ENCODE peak calls at places on chromosomes 13 and 19, in five cellular contexts. Q is IMR-90, C is lung, Z is GM23338, E is A549. V is an unnamed sample. For H3K4me1, the result is how much of the 10 kb centered on the place peaks cover.

GRCh38 chr19:44851427-44851826 is 5.3 kb downstream of the NECTIN2 start:
- DNase-seq in Q (no peak), C (no peak), Z (no peak), E (no peak), V (no peak)

GRCh38 chr19:39539165-39539518 is 819 bp downstream of the EID2 start:
- DNase-seq in Q (peak), C (no peak), Z (peak), E (no peak), V (no peak)

GRCh38 chr13:26967119-26968038 is 204.2 kb downstream of the USP12 start:
- DNase-seq in Q (no peak), C (no peak), Z (no peak), E (no peak), V (peak)

GRCh38 chr19:46413262-46414031 is at the start of gene CCDC8:
- DNase-seq in Q (peak), C (peak), Z (peak), E (no peak), V (peak)

GRCh38 chr13:77696006-77696862 is 1.3 kb upstream of the SLAIN1 start:
- DNase-seq in Q (no peak), C (no peak), Z (peak), E (no peak), V (no peak)

GRCh38 chr13:44317752-44318550 is 55.7 kb upstream of the SERP2 start:
- DNase-seq in Q (peak), C (no peak), Z (no peak), E (no peak), V (no peak)

GRCh38 chr19:8526345-8527062 is 12.5 kb upstream of the ZNF414 start:
- DNase-seq in Q (peak), C (peak), Z (peak), E (peak), V (peak)

GRCh38 chr19:18450934-18451836 is 13.3 kb upstream of the ISYNA1 start:
- DNase-seq in Q (peak), C (peak), Z (peak), E (peak), V (peak)

GRCh38 chr13:35732565-35732964 is 256.1 kb upstream of the MAB21L1 start:
- DNase-seq in Q (no peak), C (no peak), Z (no peak), E (no peak), V (no peak)

GRCh38 chr13:80486407-80486806 is 145.5 kb upstream of the SPRY2 start:
- DNase-seq in Q (no peak), C (no peak), Z (no peak), E (no peak), V (no peak)

GRCh38 chr19:44447864-44448674 is at the start of gene ZNF229:
- DNase-seq in Q (peak), C (peak), Z (peak), E (peak), V (peak)

GRCh38 chr13:97629601-97630272 is 195.8 kb downstream of the RAP2A start:
- DNase-seq in Q (no peak), C (peak), Z (no peak), E (no peak), V (no peak)

GRCh38 chr19:4571305-4571917 is 11.9 kb upstream of the SEMA6B start:
- DNase-seq in Q (no peak), C (no peak), Z (no peak), E (no peak), V (no peak)

GRCh38 chr19:3136684-3137055 is 837 bp downstream of the GNA15 start:
- DNase-seq in Q (no peak), C (no peak), Z (no peak), E (no peak), V (no peak)

GRCh38 chr19:3135961-3136683 is at the start of gene GNA15:
- DNase-seq in Q (no peak), C (peak), Z (no peak), E (no peak), V (no peak)

GRCh38 chr19:3140667-3141038 is 4.8 kb downstream of the GNA15 start:
- DNase-seq in Q (no peak), C (no peak), Z (no peak), E (no peak), V (no peak)

GRCh38 chr19:3137139-3137538 is 1.3 kb downstream of the GNA15 start:
- DNase-seq in Q (no peak), C (no peak), Z (no peak), E (no peak), V (no peak)

GRCh38 chr19:3138268-3138667 is 2.4 kb downstream of the GNA15 start:
- DNase-seq in Q (no peak), C (no peak), Z (no peak), E (no peak), V (no peak)
- H3K4me3 ChIP-seq in Q (no peak), C (no peak), Z (no peak), E (no peak), V (no peak)

GRCh38 chr19:49407079-49407478 is 16.2 kb downstream of the PTH2 start:
- DNase-seq in Q (no peak), C (no peak), Z (no peak), E (no peak), V (no peak)
- H3K4me1 ChIP-seq in Q (under half), C (under half), Z (under half), E (under half), V (under half)

GRCh38 chr19:47699360-47699917 is 13.8 kb upstream of the EHD2 start:
- DNase-seq in Q (peak), C (no peak), Z (peak), E (peak), V (no peak)

GRCh38 chr19:47696635-47697034 is 16.6 kb upstream of the EHD2 start:
- DNase-seq in Q (no peak), C (no peak), Z (no peak), E (no peak), V (no peak)

GRCh38 chr19:47698631-47699359 is 14.4 kb upstream of the EHD2 start:
- DNase-seq in Q (no peak), C (no peak), Z (no peak), E (no peak), V (no peak)

GRCh38 chr19:47695533-47696262 is 17.5 kb upstream of the EHD2 start:
- DNase-seq in Q (no peak), C (no peak), Z (no peak), E (no peak), V (no peak)

DNA sequence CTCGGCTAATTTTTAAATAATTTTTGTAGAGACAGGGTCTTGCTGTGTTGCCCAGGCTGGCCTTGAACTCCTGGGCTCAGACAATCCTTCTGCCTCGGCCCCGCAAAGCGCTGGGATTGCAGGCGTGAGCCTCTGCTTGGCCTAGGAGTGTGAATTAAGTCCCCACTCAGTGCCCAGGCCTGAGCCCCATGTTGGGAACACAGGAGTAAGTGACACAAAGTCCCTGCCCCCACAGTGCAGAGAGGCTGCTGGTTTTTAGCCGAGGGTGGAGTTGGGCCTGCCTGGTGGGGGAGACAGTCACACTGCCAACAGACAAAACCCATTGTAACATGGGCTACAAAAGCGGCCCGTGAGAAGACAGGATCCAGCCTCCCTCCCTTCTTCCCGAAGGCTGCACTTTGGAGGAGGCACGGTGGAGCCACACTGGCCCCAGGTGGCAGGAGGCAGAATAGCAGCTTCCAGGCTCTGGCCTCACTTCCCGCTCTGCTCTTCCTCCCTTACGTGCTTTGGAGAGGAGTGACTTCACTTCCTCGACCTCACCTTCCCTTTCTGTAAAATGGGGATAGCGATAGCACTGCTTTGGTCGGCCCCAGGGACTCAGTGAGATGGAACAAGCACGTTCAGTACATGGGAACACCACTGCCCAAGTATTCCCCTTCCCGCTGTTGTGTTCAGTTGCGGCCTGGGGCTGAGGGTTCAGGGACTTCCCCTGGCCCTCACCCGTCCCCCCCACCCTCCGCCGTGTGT is 15.2 kb upstream of the EHD2 start:
- DNase-seq in Q (peak), C (peak), Z (peak), E (peak), V (peak)
- TF ChIP-seq CTCF in Q (peak), C (peak), Z (peak), E (peak), V (peak)

DNA sequence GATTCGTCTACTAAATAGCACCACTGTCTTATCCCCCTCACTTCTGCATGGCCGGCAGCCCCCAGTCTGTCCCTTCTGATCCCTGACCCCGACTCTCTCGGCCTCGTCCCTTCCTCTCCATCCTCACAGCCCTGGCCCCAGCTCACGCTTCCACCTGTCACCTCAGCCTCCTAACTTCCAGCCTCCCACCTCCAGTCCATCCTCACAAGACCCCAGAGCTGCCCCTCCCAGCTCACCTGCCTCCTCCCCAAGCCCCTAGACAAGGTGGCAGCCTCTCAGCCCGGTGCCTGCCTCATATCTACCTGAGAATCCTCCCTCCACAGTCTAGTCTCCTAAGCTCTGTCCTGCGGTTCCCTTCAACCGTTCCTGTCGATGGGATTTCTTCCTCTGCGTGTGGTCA is 10.0 kb downstream of the KCNC3 start:
- DNase-seq in Q (no peak), C (no peak), Z (no peak), E (no peak), V (no peak)
- H3K4me3 ChIP-seq in Q (no peak), C (no peak), Z (no peak), E (no peak), V (no peak)

GRCh38 chr19:5693195-5694166 is 3.4 kb downstream of the RPL36 start:
- DNase-seq in Q (no peak), C (no peak), Z (no peak), E (no peak), V (no peak)

GRCh38 chr19:5696196-5697021 is 6.3 kb downstream of the RPL36 start:
- DNase-seq in Q (no peak), C (no peak), Z (peak), E (no peak), V (no peak)

GRCh38 chr19:5695649-5696195 is 5.6 kb downstream of the RPL36 start:
- DNase-seq in Q (no peak), C (no peak), Z (peak), E (no peak), V (no peak)

GRCh38 chr19:5694167-5694951 is 4.3 kb downstream of the RPL36 start:
- DNase-seq in Q (no peak), C (no peak), Z (no peak), E (no peak), V (no peak)

DNA sequence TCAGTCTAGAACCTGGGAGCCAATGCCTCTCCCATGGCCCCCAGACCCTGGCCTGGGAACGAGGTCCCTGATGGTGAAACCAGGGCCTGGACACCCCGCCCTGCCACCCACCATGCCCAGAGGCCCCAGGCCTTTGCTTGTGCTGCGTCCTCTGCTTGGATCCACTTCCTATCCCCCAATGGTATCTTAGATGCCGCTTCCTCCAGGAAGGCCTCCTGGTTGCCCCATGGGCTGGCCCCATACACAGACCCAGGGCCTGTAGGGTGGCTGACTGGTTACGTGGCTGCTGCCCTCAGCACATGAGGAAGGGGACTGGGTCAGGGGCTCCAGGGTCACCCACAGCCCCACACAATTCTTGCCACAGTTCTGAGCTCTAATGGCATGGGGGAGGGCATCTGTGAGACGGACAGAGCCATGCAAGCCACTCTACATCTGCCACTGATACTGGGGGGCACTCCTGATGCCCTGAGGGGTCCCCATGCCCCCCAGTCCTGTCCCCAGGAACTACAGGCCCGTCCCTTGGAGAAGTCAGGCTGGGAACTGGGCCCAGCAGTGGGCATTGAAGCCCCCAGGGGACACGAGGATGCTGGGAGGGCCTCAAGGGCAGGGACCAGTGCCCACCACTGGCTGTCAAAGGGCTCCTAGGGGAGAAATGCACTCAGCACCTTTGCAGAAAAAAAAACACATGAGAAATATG is 5.0 kb downstream of the RPL36 start:
- DNase-seq in Q (no peak), C (no peak), Z (peak), E (no peak), V (no peak)
- H3K4me1 ChIP-seq in Q (under half), C (under half), Z (under half), E (under half), V (under half)

GRCh38 chr19:1211494-1212234 is 6.1 kb downstream of the STK11 start:
- DNase-seq in Q (no peak), C (no peak), Z (peak), E (peak), V (no peak)

GRCh38 chr19:1213391-1214286 is 8.1 kb downstream of the STK11 start:
- DNase-seq in Q (peak), C (peak), Z (no peak), E (no peak), V (peak)

GRCh38 chr19:1216756-1217155 is 11.2 kb downstream of the STK11 start:
- DNase-seq in Q (no peak), C (no peak), Z (no peak), E (no peak), V (no peak)

GRCh38 chr19:1214862-1215731 is 9.5 kb downstream of the STK11 start:
- DNase-seq in Q (no peak), C (no peak), Z (no peak), E (no peak), V (no peak)

GRCh38 chr19:1214299-1214861 is 8.8 kb downstream of the STK11 start:
- DNase-seq in Q (no peak), C (no peak), Z (no peak), E (no peak), V (no peak)
- TF ChIP-seq CTCF in Q (no peak), C (no peak), Z (no peak), E (no peak), V (no peak)

GRCh38 chr19:40718774-40719391 is 2.0 kb downstream of the ITPKC start:
- DNase-seq in Q (peak), C (peak), Z (peak), E (peak), V (peak)
- H3K4me3 ChIP-seq in Q (peak), C (peak), Z (peak), E (peak), V (peak)

DNA sequence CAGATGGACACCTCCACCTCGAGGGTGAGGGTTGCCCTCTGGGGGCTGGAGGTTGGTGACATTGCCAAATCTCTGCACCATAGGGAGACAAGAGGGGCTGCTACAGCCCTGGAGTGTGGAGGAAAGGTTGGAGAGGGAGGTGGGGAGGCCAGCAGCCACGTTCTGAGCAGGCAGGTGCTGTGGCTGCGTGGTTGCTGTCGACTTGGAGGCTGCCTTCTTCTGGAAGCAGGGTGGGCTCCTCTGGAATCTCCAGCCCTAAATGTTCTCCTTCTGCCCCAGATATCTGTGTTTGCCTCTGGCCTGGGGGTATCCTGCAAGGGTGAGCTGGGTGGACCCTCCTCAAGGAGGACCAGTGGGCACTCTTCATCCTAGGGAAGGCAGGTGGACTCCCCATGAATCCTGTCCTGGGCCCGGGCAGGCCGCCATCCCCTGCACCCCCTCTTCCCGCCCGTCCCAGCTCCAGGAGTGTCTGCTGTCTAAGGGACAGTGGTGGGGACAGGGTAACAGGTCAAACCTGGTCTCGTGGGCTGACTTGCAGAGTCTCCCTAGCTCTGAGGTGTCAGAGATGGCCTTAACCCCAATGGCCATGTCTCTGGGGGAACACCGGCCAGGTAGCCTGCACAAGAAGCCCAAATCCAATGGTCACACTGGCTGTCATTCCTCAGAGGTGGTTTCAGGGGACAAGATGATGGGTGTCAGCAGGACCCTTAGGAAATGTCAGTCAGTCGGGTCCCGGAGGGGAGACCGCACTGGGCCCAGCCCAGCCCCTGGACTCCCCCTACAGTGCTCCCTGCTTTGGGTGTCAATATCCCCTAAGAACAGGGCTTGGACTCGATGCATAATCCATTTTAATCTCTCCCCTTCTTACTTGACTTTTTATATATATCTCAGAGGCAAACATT is 32.3 kb upstream of the ZNF536 start:
- DNase-seq in Q (no peak), C (no peak), Z (no peak), E (no peak), V (no peak)
- H3K4me1 ChIP-seq in Q (under half), C (under half), Z (under half), E (under half), V (under half)